ENCODE peak calls at places on chromosome 10, in seven cellular contexts. One of them, this sample, is unnamed.

GRCh38 chr10:248307-248706 is 113.1 kb downstream of the ZMYND11 start:
- DNase-seq in ovary: no peak
- DNase-seq in pancreas: no peak
- DNase-seq in kidney: no peak
- DNase-seq in CD4-positive, alpha-beta T cell: no peak
- DNase-seq in tibial artery: no peak
- DNase-seq in vagina: no peak
- DNase-seq in this sample: no peak

GRCh38 chr10:60281792-60282353 is 107.8 kb downstream of the ANK3 start:
- DNase-seq in kidney: no peak
- DNase-seq in CD4-positive, alpha-beta T cell: no peak
- DNase-seq in ovary: no peak
- DNase-seq in vagina: no peak
- DNase-seq in pancreas: no peak
- DNase-seq in tibial artery: no peak
- DNase-seq in this sample: no peak

GRCh38 chr10:43284341-43284910 is 17.6 kb upstream of the RASGEF1A start:
- DNase-seq in ovary: no peak
- DNase-seq in CD4-positive, alpha-beta T cell: no peak
- DNase-seq in kidney: no peak
- DNase-seq in pancreas: no peak
- DNase-seq in vagina: no peak
- DNase-seq in tibial artery: no peak
- DNase-seq in this sample: no peak

GRCh38 chr10:16929067-16929466 is 111.8 kb upstream of the RSU1 start:
- DNase-seq in pancreas: no peak
- DNase-seq in tibial artery: no peak
- DNase-seq in vagina: no peak
- DNase-seq in ovary: no peak
- DNase-seq in CD4-positive, alpha-beta T cell: no peak
- DNase-seq in kidney: no peak
- DNase-seq in this sample: no peak

GRCh38 chr10:11594589-11595394 is 16.7 kb downstream of the USP6NL start:
- DNase-seq in pancreas: no peak
- DNase-seq in tibial artery: no peak
- DNase-seq in ovary: no peak
- DNase-seq in CD4-positive, alpha-beta T cell: no peak
- DNase-seq in kidney: no peak
- DNase-seq in vagina: no peak
- DNase-seq in this sample: no peak

GRCh38 chr10:92990615-92991014 is 70.0 kb upstream of the CYP26C1 start:
- DNase-seq in vagina: no peak
- DNase-seq in ovary: no peak
- DNase-seq in kidney: no peak
- DNase-seq in tibial artery: no peak
- DNase-seq in CD4-positive, alpha-beta T cell: no peak
- DNase-seq in pancreas: no peak
- DNase-seq in this sample: no peak

GRCh38 chr10:23157691-23158369 is 34.3 kb upstream of the PTF1A start:
- DNase-seq in ovary: no peak
- DNase-seq in kidney: no peak
- DNase-seq in vagina: no peak
- DNase-seq in CD4-positive, alpha-beta T cell: no peak
- DNase-seq in tibial artery: no peak
- DNase-seq in pancreas: no peak
- DNase-seq in this sample: no peak

GRCh38 chr10:97038688-97039087 is 147.1 kb downstream of the SLIT1 start:
- DNase-seq in kidney: no peak
- DNase-seq in ovary: no peak
- DNase-seq in pancreas: no peak
- DNase-seq in tibial artery: no peak
- DNase-seq in vagina: no peak
- DNase-seq in CD4-positive, alpha-beta T cell: no peak
- DNase-seq in this sample: no peak

GRCh38 chr10:109450702-109451101 is 472.6 kb downstream of the XPNPEP1 start:
- DNase-seq in CD4-positive, alpha-beta T cell: no peak
- DNase-seq in kidney: no peak
- DNase-seq in pancreas: no peak
- DNase-seq in tibial artery: no peak
- DNase-seq in vagina: no peak
- DNase-seq in ovary: no peak
- DNase-seq in this sample: no peak

DNA sequence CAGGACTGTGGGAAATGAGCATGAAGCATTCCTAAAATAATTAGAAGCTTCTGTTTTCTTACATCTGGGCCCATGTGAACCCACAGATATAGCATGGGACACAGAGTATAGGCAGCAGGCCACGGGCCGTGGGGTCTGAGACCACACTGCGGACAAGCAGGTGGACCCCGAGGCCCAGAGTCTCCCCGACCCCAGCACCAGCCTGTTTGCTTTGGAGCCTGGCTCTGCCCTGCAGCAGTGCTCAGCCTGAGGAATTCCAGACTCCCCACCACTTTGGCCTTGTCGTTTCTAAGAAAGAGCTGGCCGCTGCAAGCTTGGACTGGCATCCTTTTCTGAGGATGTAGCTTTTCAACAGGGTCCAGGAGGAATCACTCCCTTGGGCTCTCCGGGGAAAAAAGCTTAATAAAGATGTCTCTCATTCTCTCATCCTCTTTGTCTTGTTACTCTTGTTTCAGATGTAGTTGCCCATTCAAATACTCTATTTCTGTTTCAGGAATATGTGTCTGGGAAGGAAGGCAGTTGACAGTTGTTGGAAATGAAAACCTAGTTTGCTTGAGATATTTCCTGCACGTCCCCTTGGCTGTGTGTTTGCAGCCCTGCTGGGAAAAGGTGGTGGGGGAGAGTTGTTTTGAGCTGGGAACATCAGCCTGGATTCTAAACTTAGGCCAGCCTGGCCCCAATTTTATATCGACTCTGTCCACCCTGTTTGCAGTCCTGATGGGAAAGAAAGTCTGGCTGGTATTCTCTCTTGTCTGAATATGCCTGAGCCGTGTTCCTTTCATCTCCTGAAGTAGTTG is 178.9 kb downstream of the CCDC3 start:
- DNase-seq in ovary: no peak
- DNase-seq in pancreas: no peak
- DNase-seq in kidney: no peak
- DNase-seq in CD4-positive, alpha-beta T cell: no peak
- DNase-seq in tibial artery: no peak
- DNase-seq in vagina: no peak
- DNase-seq in this sample: peak
- H3K27ac ChIP-seq in ovary: no peak
- H3K27ac ChIP-seq in pancreas: no peak
- H3K27ac ChIP-seq in kidney: no peak
- H3K27ac ChIP-seq in CD4-positive, alpha-beta T cell: no peak
- H3K27ac ChIP-seq in tibial artery: peak
- H3K27ac ChIP-seq in vagina: no peak
- H3K27ac ChIP-seq in this sample: no peak

GRCh38 chr10:69901623-69902505 is 100.2 kb downstream of the COL13A1 start:
- DNase-seq in CD4-positive, alpha-beta T cell: no peak
- DNase-seq in pancreas: peak
- DNase-seq in vagina: no peak
- DNase-seq in kidney: peak
- DNase-seq in tibial artery: no peak
- DNase-seq in ovary: peak
- DNase-seq in this sample: peak
- TF ChIP-seq CTCF in CD4-positive, alpha-beta T cell: no peak
- TF ChIP-seq CTCF in pancreas: peak
- TF ChIP-seq CTCF in vagina: peak
- TF ChIP-seq CTCF in kidney: peak
- TF ChIP-seq CTCF in tibial artery: peak
- TF ChIP-seq CTCF in ovary: no peak
- TF ChIP-seq CTCF in this sample: peak

GRCh38 chr10:88187472-88187871 is 324.0 kb downstream of the PTEN start:
- DNase-seq in ovary: no peak
- DNase-seq in tibial artery: no peak
- DNase-seq in pancreas: no peak
- DNase-seq in kidney: no peak
- DNase-seq in vagina: no peak
- DNase-seq in CD4-positive, alpha-beta T cell: no peak
- DNase-seq in this sample: no peak

GRCh38 chr10:88185830-88186229 is 322.4 kb downstream of the PTEN start:
- DNase-seq in pancreas: no peak
- DNase-seq in ovary: no peak
- DNase-seq in kidney: no peak
- DNase-seq in vagina: no peak
- DNase-seq in CD4-positive, alpha-beta T cell: no peak
- DNase-seq in tibial artery: no peak
- DNase-seq in this sample: no peak

GRCh38 chr10:88186335-88186734 is 322.9 kb downstream of the PTEN start:
- DNase-seq in kidney: no peak
- DNase-seq in CD4-positive, alpha-beta T cell: no peak
- DNase-seq in tibial artery: no peak
- DNase-seq in pancreas: no peak
- DNase-seq in vagina: no peak
- DNase-seq in ovary: no peak
- DNase-seq in this sample: no peak

GRCh38 chr10:88181902-88182671 is 318.7 kb downstream of the PTEN start:
- DNase-seq in pancreas: no peak
- DNase-seq in tibial artery: no peak
- DNase-seq in vagina: no peak
- DNase-seq in kidney: no peak
- DNase-seq in CD4-positive, alpha-beta T cell: no peak
- DNase-seq in ovary: no peak
- DNase-seq in this sample: no peak

GRCh38 chr10:88184543-88185297 is 321.3 kb downstream of the PTEN start:
- DNase-seq in pancreas: no peak
- DNase-seq in tibial artery: no peak
- DNase-seq in ovary: no peak
- DNase-seq in CD4-positive, alpha-beta T cell: no peak
- DNase-seq in kidney: no peak
- DNase-seq in vagina: no peak
- DNase-seq in this sample: no peak
- H3K27ac ChIP-seq in pancreas: no peak
- H3K27ac ChIP-seq in tibial artery: no peak
- H3K27ac ChIP-seq in ovary: no peak
- H3K27ac ChIP-seq in CD4-positive, alpha-beta T cell: no peak
- H3K27ac ChIP-seq in kidney: no peak
- H3K27ac ChIP-seq in vagina: no peak
- H3K27ac ChIP-seq in this sample: no peak

GRCh38 chr10:95467162-95467599 is 94.0 kb downstream of the SORBS1 start:
- DNase-seq in pancreas: peak
- DNase-seq in ovary: no peak
- DNase-seq in CD4-positive, alpha-beta T cell: no peak
- DNase-seq in tibial artery: peak
- DNase-seq in vagina: no peak
- DNase-seq in kidney: peak
- DNase-seq in this sample: peak
- TF ChIP-seq CTCF in pancreas: no peak
- TF ChIP-seq CTCF in ovary: no peak
- TF ChIP-seq CTCF in CD4-positive, alpha-beta T cell: no peak
- TF ChIP-seq CTCF in tibial artery: no peak
- TF ChIP-seq CTCF in vagina: no peak
- TF ChIP-seq CTCF in kidney: peak
- TF ChIP-seq CTCF in this sample: peak

GRCh38 chr10:94443549-94443948 is 41.2 kb downstream of the TBC1D12 start:
- DNase-seq in ovary: no peak
- DNase-seq in tibial artery: no peak
- DNase-seq in pancreas: no peak
- DNase-seq in vagina: no peak
- DNase-seq in CD4-positive, alpha-beta T cell: no peak
- DNase-seq in kidney: no peak
- DNase-seq in this sample: no peak
- H3K27ac ChIP-seq in ovary: no peak
- H3K27ac ChIP-seq in tibial artery: no peak
- H3K27ac ChIP-seq in pancreas: no peak
- H3K27ac ChIP-seq in vagina: no peak
- H3K27ac ChIP-seq in CD4-positive, alpha-beta T cell: no peak
- H3K27ac ChIP-seq in kidney: no peak
- H3K27ac ChIP-seq in this sample: no peak

GRCh38 chr10:64115913-64116643 is 594.9 kb downstream of the REEP3 start:
- DNase-seq in pancreas: no peak
- DNase-seq in kidney: no peak
- DNase-seq in CD4-positive, alpha-beta T cell: no peak
- DNase-seq in vagina: no peak
- DNase-seq in ovary: no peak
- DNase-seq in tibial artery: no peak
- DNase-seq in this sample: no peak
- TF ChIP-seq CTCF in pancreas: no peak
- TF ChIP-seq CTCF in kidney: peak
- TF ChIP-seq CTCF in CD4-positive, alpha-beta T cell: no peak
- TF ChIP-seq CTCF in vagina: no peak
- TF ChIP-seq CTCF in ovary: no peak
- TF ChIP-seq CTCF in tibial artery: no peak
- TF ChIP-seq CTCF in this sample: no peak

GRCh38 chr10:90111671-90112070 is 410.3 kb downstream of the KIF20B start:
- DNase-seq in ovary: no peak
- DNase-seq in kidney: no peak
- DNase-seq in vagina: no peak
- DNase-seq in pancreas: no peak
- DNase-seq in CD4-positive, alpha-beta T cell: no peak
- DNase-seq in tibial artery: no peak
- DNase-seq in this sample: no peak

DNA sequence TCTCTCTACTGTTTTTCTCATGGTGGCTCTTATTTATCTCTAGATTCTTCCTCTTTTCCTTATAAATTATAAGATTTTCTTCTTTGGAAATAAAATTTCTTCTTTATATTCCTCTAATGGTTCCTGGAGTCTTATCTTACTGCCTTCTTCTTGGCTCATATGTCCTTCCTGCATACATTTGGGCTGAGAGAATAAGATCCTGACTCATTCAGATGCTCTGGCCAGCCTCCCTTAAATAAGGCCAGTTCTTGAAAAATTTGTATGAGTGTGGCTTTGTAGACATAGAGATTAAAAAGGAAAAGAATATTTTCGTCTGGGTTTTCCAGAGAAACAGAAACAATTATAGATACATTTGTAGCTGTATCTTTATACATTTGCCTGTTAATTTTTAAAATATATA is 411.3 kb downstream of the KIF20B start:
- DNase-seq in kidney: no peak
- DNase-seq in CD4-positive, alpha-beta T cell: no peak
- DNase-seq in vagina: no peak
- DNase-seq in tibial artery: no peak
- DNase-seq in ovary: no peak
- DNase-seq in pancreas: no peak
- DNase-seq in this sample: no peak
- H3K27ac ChIP-seq in kidney: no peak
- H3K27ac ChIP-seq in CD4-positive, alpha-beta T cell: no peak
- H3K27ac ChIP-seq in vagina: no peak
- H3K27ac ChIP-seq in tibial artery: no peak
- H3K27ac ChIP-seq in ovary: no peak
- H3K27ac ChIP-seq in pancreas: no peak
- H3K27ac ChIP-seq in this sample: no peak

GRCh38 chr10:12655940-12656339 is 306.6 kb downstream of the CAMK1D start:
- DNase-seq in kidney: no peak
- DNase-seq in pancreas: no peak
- DNase-seq in CD4-positive, alpha-beta T cell: no peak
- DNase-seq in tibial artery: no peak
- DNase-seq in vagina: no peak
- DNase-seq in ovary: no peak
- DNase-seq in this sample: no peak

GRCh38 chr10:12658526-12658925 is 309.2 kb downstream of the CAMK1D start:
- DNase-seq in CD4-positive, alpha-beta T cell: no peak
- DNase-seq in ovary: no peak
- DNase-seq in tibial artery: no peak
- DNase-seq in vagina: no peak
- DNase-seq in pancreas: no peak
- DNase-seq in kidney: no peak
- DNase-seq in this sample: no peak

GRCh38 chr10:12657489-12657888 is 308.1 kb downstream of the CAMK1D start:
- DNase-seq in tibial artery: no peak
- DNase-seq in pancreas: no peak
- DNase-seq in CD4-positive, alpha-beta T cell: no peak
- DNase-seq in vagina: no peak
- DNase-seq in kidney: no peak
- DNase-seq in ovary: no peak
- DNase-seq in this sample: no peak

GRCh38 chr10:12659706-12660105 is 310.4 kb downstream of the CAMK1D start:
- DNase-seq in pancreas: no peak
- DNase-seq in ovary: no peak
- DNase-seq in vagina: no peak
- DNase-seq in kidney: no peak
- DNase-seq in CD4-positive, alpha-beta T cell: no peak
- DNase-seq in tibial artery: no peak
- DNase-seq in this sample: no peak

GRCh38 chr10:12656518-12657142 is 307.3 kb downstream of the CAMK1D start:
- DNase-seq in CD4-positive, alpha-beta T cell: no peak
- DNase-seq in kidney: no peak
- DNase-seq in pancreas: no peak
- DNase-seq in tibial artery: no peak
- DNase-seq in vagina: no peak
- DNase-seq in ovary: no peak
- DNase-seq in this sample: no peak
- TF ChIP-seq CTCF in CD4-positive, alpha-beta T cell: peak
- TF ChIP-seq CTCF in kidney: peak
- TF ChIP-seq CTCF in pancreas: peak
- TF ChIP-seq CTCF in tibial artery: peak
- TF ChIP-seq CTCF in vagina: peak
- TF ChIP-seq CTCF in ovary: no peak
- TF ChIP-seq CTCF in this sample: peak

This sample was measured in psoas muscle.